ENCODE peak calls at places on chromosomes 7 and 10, in six cellular contexts. One of them, this sample, is unnamed.

GRCh38 chr7:71308105-71308504 is 176.2 kb downstream of the GALNT17 start:
- DNase-seq in mammary epithelial cell: no peak
- DNase-seq in activated CD8-positive, alpha-beta memory T cell treated with anti-CD3 and anti-CD28 coated beads for 48 hours: no peak
- DNase-seq in IMR-90: no peak
- DNase-seq in stimulated activated naive CD8-positive, alpha-beta T cell treated with anti-CD3 and anti-CD28 coated beads, Interleukin-15, Interleukin-2, amounts not matched to agents 100 U/mL and 50 U/mL, for 24 hours: no peak
- DNase-seq in colonic mucosa: no peak
- DNase-seq in this sample: no peak

GRCh38 chr7:148356303-148356702 is 234.3 kb upstream of the C7orf33 start:
- DNase-seq in mammary epithelial cell: no peak
- DNase-seq in colonic mucosa: no peak
- DNase-seq in activated CD8-positive, alpha-beta memory T cell treated with anti-CD3 and anti-CD28 coated beads for 48 hours: no peak
- DNase-seq in stimulated activated naive CD8-positive, alpha-beta T cell treated with anti-CD3 and anti-CD28 coated beads, Interleukin-15, Interleukin-2, amounts not matched to agents 100 U/mL and 50 U/mL, for 24 hours: no peak
- DNase-seq in IMR-90: no peak
- DNase-seq in this sample: no peak

GRCh38 chr10:44696496-44696895 is 214.6 kb upstream of the TMEM72 start:
- DNase-seq in IMR-90: peak
- DNase-seq in activated CD8-positive, alpha-beta memory T cell treated with anti-CD3 and anti-CD28 coated beads for 48 hours: no peak
- DNase-seq in mammary epithelial cell: no peak
- DNase-seq in stimulated activated naive CD8-positive, alpha-beta T cell treated with anti-CD3 and anti-CD28 coated beads, Interleukin-15, Interleukin-2, amounts not matched to agents 100 U/mL and 50 U/mL, for 24 hours: no peak
- DNase-seq in colonic mucosa: no peak
- DNase-seq in this sample: no peak

GRCh38 chr7:37182011-37182478 is 266.6 kb downstream of the ELMO1 start:
- DNase-seq in mammary epithelial cell: peak
- DNase-seq in activated CD8-positive, alpha-beta memory T cell treated with anti-CD3 and anti-CD28 coated beads for 48 hours: peak
- DNase-seq in IMR-90: peak
- DNase-seq in colonic mucosa: peak
- DNase-seq in stimulated activated naive CD8-positive, alpha-beta T cell treated with anti-CD3 and anti-CD28 coated beads, Interleukin-15, Interleukin-2, amounts not matched to agents 100 U/mL and 50 U/mL, for 24 hours: peak
- DNase-seq in this sample: peak

GRCh38 chr10:36779238-36779846 is 346.1 kb upstream of the ANKRD30A start:
- DNase-seq in stimulated activated naive CD8-positive, alpha-beta T cell treated with anti-CD3 and anti-CD28 coated beads, Interleukin-15, Interleukin-2, amounts not matched to agents 100 U/mL and 50 U/mL, for 24 hours: no peak
- DNase-seq in IMR-90: peak
- DNase-seq in mammary epithelial cell: peak
- DNase-seq in activated CD8-positive, alpha-beta memory T cell treated with anti-CD3 and anti-CD28 coated beads for 48 hours: no peak
- DNase-seq in colonic mucosa: no peak
- DNase-seq in this sample: peak

GRCh38 chr10:119375574-119376265 is 166.8 kb downstream of the RGS10 start:
- DNase-seq in stimulated activated naive CD8-positive, alpha-beta T cell treated with anti-CD3 and anti-CD28 coated beads, Interleukin-15, Interleukin-2, amounts not matched to agents 100 U/mL and 50 U/mL, for 24 hours: no peak
- DNase-seq in activated CD8-positive, alpha-beta memory T cell treated with anti-CD3 and anti-CD28 coated beads for 48 hours: no peak
- DNase-seq in mammary epithelial cell: no peak
- DNase-seq in colonic mucosa: no peak
- DNase-seq in IMR-90: peak
- DNase-seq in this sample: no peak

GRCh38 chr7:95104739-95105138 is 197.3 kb downstream of the PPP1R9A start:
- DNase-seq in activated CD8-positive, alpha-beta memory T cell treated with anti-CD3 and anti-CD28 coated beads for 48 hours: no peak
- DNase-seq in IMR-90: no peak
- DNase-seq in colonic mucosa: no peak
- DNase-seq in mammary epithelial cell: peak
- DNase-seq in stimulated activated naive CD8-positive, alpha-beta T cell treated with anti-CD3 and anti-CD28 coated beads, Interleukin-15, Interleukin-2, amounts not matched to agents 100 U/mL and 50 U/mL, for 24 hours: no peak
- DNase-seq in this sample: no peak

GRCh38 chr7:81111358-81111757 is 192.5 kb upstream of the SEMA3C start:
- DNase-seq in mammary epithelial cell: peak
- DNase-seq in IMR-90: peak
- DNase-seq in colonic mucosa: no peak
- DNase-seq in activated CD8-positive, alpha-beta memory T cell treated with anti-CD3 and anti-CD28 coated beads for 48 hours: no peak
- DNase-seq in stimulated activated naive CD8-positive, alpha-beta T cell treated with anti-CD3 and anti-CD28 coated beads, Interleukin-15, Interleukin-2, amounts not matched to agents 100 U/mL and 50 U/mL, for 24 hours: no peak
- DNase-seq in this sample: no peak

GRCh38 chr7:110839866-110840265 is 251.1 kb upstream of the LRRN3 start:
- DNase-seq in stimulated activated naive CD8-positive, alpha-beta T cell treated with anti-CD3 and anti-CD28 coated beads, Interleukin-15, Interleukin-2, amounts not matched to agents 100 U/mL and 50 U/mL, for 24 hours: no peak
- DNase-seq in mammary epithelial cell: peak
- DNase-seq in activated CD8-positive, alpha-beta memory T cell treated with anti-CD3 and anti-CD28 coated beads for 48 hours: no peak
- DNase-seq in colonic mucosa: no peak
- DNase-seq in IMR-90: peak
- DNase-seq in this sample: no peak

GRCh38 chr10:117137031-117137910 is 799 bp downstream of the VAX1 start:
- DNase-seq in stimulated activated naive CD8-positive, alpha-beta T cell treated with anti-CD3 and anti-CD28 coated beads, Interleukin-15, Interleukin-2, amounts not matched to agents 100 U/mL and 50 U/mL, for 24 hours: peak
- DNase-seq in IMR-90: no peak
- DNase-seq in mammary epithelial cell: peak
- DNase-seq in activated CD8-positive, alpha-beta memory T cell treated with anti-CD3 and anti-CD28 coated beads for 48 hours: no peak
- DNase-seq in colonic mucosa: no peak
- DNase-seq in this sample: no peak

GRCh38 chr7:20784311-20785210 is 2.1 kb downstream of the SP8 start:
- DNase-seq in stimulated activated naive CD8-positive, alpha-beta T cell treated with anti-CD3 and anti-CD28 coated beads, Interleukin-15, Interleukin-2, amounts not matched to agents 100 U/mL and 50 U/mL, for 24 hours: no peak
- DNase-seq in IMR-90: no peak
- DNase-seq in mammary epithelial cell: peak
- DNase-seq in activated CD8-positive, alpha-beta memory T cell treated with anti-CD3 and anti-CD28 coated beads for 48 hours: no peak
- DNase-seq in colonic mucosa: no peak
- DNase-seq in this sample: no peak

GRCh38 chr7:104111294-104111693 is 96.5 kb downstream of the ORC5 start:
- DNase-seq in IMR-90: no peak
- DNase-seq in activated CD8-positive, alpha-beta memory T cell treated with anti-CD3 and anti-CD28 coated beads for 48 hours: no peak
- DNase-seq in mammary epithelial cell: no peak
- DNase-seq in colonic mucosa: no peak
- DNase-seq in stimulated activated naive CD8-positive, alpha-beta T cell treated with anti-CD3 and anti-CD28 coated beads, Interleukin-15, Interleukin-2, amounts not matched to agents 100 U/mL and 50 U/mL, for 24 hours: no peak
- DNase-seq in this sample: no peak

GRCh38 chr10:99976886-99977391 is 32.8 kb downstream of the DNMBP start:
- DNase-seq in stimulated activated naive CD8-positive, alpha-beta T cell treated with anti-CD3 and anti-CD28 coated beads, Interleukin-15, Interleukin-2, amounts not matched to agents 100 U/mL and 50 U/mL, for 24 hours: no peak
- DNase-seq in colonic mucosa: no peak
- DNase-seq in IMR-90: peak
- DNase-seq in mammary epithelial cell: peak
- DNase-seq in activated CD8-positive, alpha-beta memory T cell treated with anti-CD3 and anti-CD28 coated beads for 48 hours: no peak
- DNase-seq in this sample: no peak

GRCh38 chr10:86363184-86363832 is 3.3 kb downstream of the GRID1 start:
- DNase-seq in stimulated activated naive CD8-positive, alpha-beta T cell treated with anti-CD3 and anti-CD28 coated beads, Interleukin-15, Interleukin-2, amounts not matched to agents 100 U/mL and 50 U/mL, for 24 hours: peak
- DNase-seq in activated CD8-positive, alpha-beta memory T cell treated with anti-CD3 and anti-CD28 coated beads for 48 hours: no peak
- DNase-seq in mammary epithelial cell: peak
- DNase-seq in IMR-90: no peak
- DNase-seq in colonic mucosa: no peak
- DNase-seq in this sample: peak

GRCh38 chr10:67520924-67521520 is 175.0 kb downstream of the CTNNA3 start:
- DNase-seq in activated CD8-positive, alpha-beta memory T cell treated with anti-CD3 and anti-CD28 coated beads for 48 hours: no peak
- DNase-seq in mammary epithelial cell: peak
- DNase-seq in IMR-90: peak
- DNase-seq in colonic mucosa: peak
- DNase-seq in stimulated activated naive CD8-positive, alpha-beta T cell treated with anti-CD3 and anti-CD28 coated beads, Interleukin-15, Interleukin-2, amounts not matched to agents 100 U/mL and 50 U/mL, for 24 hours: peak
- DNase-seq in this sample: no peak

GRCh38 chr10:58282615-58283014 is 13.7 kb downstream of the CISD1 start:
- DNase-seq in colonic mucosa: no peak
- DNase-seq in activated CD8-positive, alpha-beta memory T cell treated with anti-CD3 and anti-CD28 coated beads for 48 hours: no peak
- DNase-seq in stimulated activated naive CD8-positive, alpha-beta T cell treated with anti-CD3 and anti-CD28 coated beads, Interleukin-15, Interleukin-2, amounts not matched to agents 100 U/mL and 50 U/mL, for 24 hours: peak
- DNase-seq in mammary epithelial cell: no peak
- DNase-seq in IMR-90: no peak
- DNase-seq in this sample: no peak

GRCh38 chr10:58264780-58265179 is 2.9 kb downstream of the IPMK start:
- DNase-seq in activated CD8-positive, alpha-beta memory T cell treated with anti-CD3 and anti-CD28 coated beads for 48 hours: no peak
- DNase-seq in colonic mucosa: no peak
- DNase-seq in IMR-90: no peak
- DNase-seq in mammary epithelial cell: no peak
- DNase-seq in stimulated activated naive CD8-positive, alpha-beta T cell treated with anti-CD3 and anti-CD28 coated beads, Interleukin-15, Interleukin-2, amounts not matched to agents 100 U/mL and 50 U/mL, for 24 hours: no peak
- DNase-seq in this sample: no peak

GRCh38 chr7:100900978-100901377 is 5.3 kb upstream of the ACHE start:
- DNase-seq in activated CD8-positive, alpha-beta memory T cell treated with anti-CD3 and anti-CD28 coated beads for 48 hours: no peak
- DNase-seq in mammary epithelial cell: no peak
- DNase-seq in IMR-90: no peak
- DNase-seq in stimulated activated naive CD8-positive, alpha-beta T cell treated with anti-CD3 and anti-CD28 coated beads, Interleukin-15, Interleukin-2, amounts not matched to agents 100 U/mL and 50 U/mL, for 24 hours: no peak
- DNase-seq in colonic mucosa: no peak
- DNase-seq in this sample: no peak

GRCh38 chr7:114530074-114530611 is 115.5 kb downstream of the FOXP2 start:
- DNase-seq in IMR-90: peak
- DNase-seq in stimulated activated naive CD8-positive, alpha-beta T cell treated with anti-CD3 and anti-CD28 coated beads, Interleukin-15, Interleukin-2, amounts not matched to agents 100 U/mL and 50 U/mL, for 24 hours: no peak
- DNase-seq in activated CD8-positive, alpha-beta memory T cell treated with anti-CD3 and anti-CD28 coated beads for 48 hours: no peak
- DNase-seq in colonic mucosa: no peak
- DNase-seq in mammary epithelial cell: no peak
- DNase-seq in this sample: no peak

GRCh38 chr7:92058040-92058439 is 76.2 kb downstream of the CYP51A1 start:
- DNase-seq in activated CD8-positive, alpha-beta memory T cell treated with anti-CD3 and anti-CD28 coated beads for 48 hours: no peak
- DNase-seq in mammary epithelial cell: no peak
- DNase-seq in stimulated activated naive CD8-positive, alpha-beta T cell treated with anti-CD3 and anti-CD28 coated beads, Interleukin-15, Interleukin-2, amounts not matched to agents 100 U/mL and 50 U/mL, for 24 hours: no peak
- DNase-seq in IMR-90: no peak
- DNase-seq in colonic mucosa: no peak
- DNase-seq in this sample: no peak

GRCh38 chr10:122703483-122704448 is 4.1 kb upstream of the C10orf120 start:
- DNase-seq in stimulated activated naive CD8-positive, alpha-beta T cell treated with anti-CD3 and anti-CD28 coated beads, Interleukin-15, Interleukin-2, amounts not matched to agents 100 U/mL and 50 U/mL, for 24 hours: peak
- DNase-seq in colonic mucosa: peak
- DNase-seq in mammary epithelial cell: peak
- DNase-seq in IMR-90: peak
- DNase-seq in activated CD8-positive, alpha-beta memory T cell treated with anti-CD3 and anti-CD28 coated beads for 48 hours: peak
- DNase-seq in this sample: peak

GRCh38 chr7:40057292-40057691 is 77.1 kb downstream of the MPLKIP start:
- DNase-seq in mammary epithelial cell: peak
- DNase-seq in stimulated activated naive CD8-positive, alpha-beta T cell treated with anti-CD3 and anti-CD28 coated beads, Interleukin-15, Interleukin-2, amounts not matched to agents 100 U/mL and 50 U/mL, for 24 hours: no peak
- DNase-seq in colonic mucosa: peak
- DNase-seq in IMR-90: peak
- DNase-seq in activated CD8-positive, alpha-beta memory T cell treated with anti-CD3 and anti-CD28 coated beads for 48 hours: no peak
- DNase-seq in this sample: no peak

GRCh38 chr7:29467193-29467592 is 96.4 kb upstream of the PRR15 start:
- DNase-seq in mammary epithelial cell: no peak
- DNase-seq in colonic mucosa: peak
- DNase-seq in activated CD8-positive, alpha-beta memory T cell treated with anti-CD3 and anti-CD28 coated beads for 48 hours: no peak
- DNase-seq in stimulated activated naive CD8-positive, alpha-beta T cell treated with anti-CD3 and anti-CD28 coated beads, Interleukin-15, Interleukin-2, amounts not matched to agents 100 U/mL and 50 U/mL, for 24 hours: no peak
- DNase-seq in IMR-90: no peak
- DNase-seq in this sample: no peak

GRCh38 chr7:87345166-87345927 is at the start of gene CROT:
- DNase-seq in stimulated activated naive CD8-positive, alpha-beta T cell treated with anti-CD3 and anti-CD28 coated beads, Interleukin-15, Interleukin-2, amounts not matched to agents 100 U/mL and 50 U/mL, for 24 hours: peak
- DNase-seq in activated CD8-positive, alpha-beta memory T cell treated with anti-CD3 and anti-CD28 coated beads for 48 hours: peak
- DNase-seq in mammary epithelial cell: peak
- DNase-seq in colonic mucosa: peak
- DNase-seq in IMR-90: peak
- DNase-seq in this sample: peak

GRCh38 chr10:118246340-118247247 is 95.5 kb downstream of the FAM204A start:
- DNase-seq in stimulated activated naive CD8-positive, alpha-beta T cell treated with anti-CD3 and anti-CD28 coated beads, Interleukin-15, Interleukin-2, amounts not matched to agents 100 U/mL and 50 U/mL, for 24 hours: no peak
- DNase-seq in colonic mucosa: no peak
- DNase-seq in mammary epithelial cell: peak
- DNase-seq in IMR-90: no peak
- DNase-seq in activated CD8-positive, alpha-beta memory T cell treated with anti-CD3 and anti-CD28 coated beads for 48 hours: no peak
- DNase-seq in this sample: no peak

GRCh38 chr7:31027161-31027965 is 24.7 kb upstream of the ADCYAP1R1 start:
- DNase-seq in colonic mucosa: peak
- DNase-seq in activated CD8-positive, alpha-beta memory T cell treated with anti-CD3 and anti-CD28 coated beads for 48 hours: no peak
- DNase-seq in stimulated activated naive CD8-positive, alpha-beta T cell treated with anti-CD3 and anti-CD28 coated beads, Interleukin-15, Interleukin-2, amounts not matched to agents 100 U/mL and 50 U/mL, for 24 hours: peak
- DNase-seq in IMR-90: no peak
- DNase-seq in mammary epithelial cell: no peak
- DNase-seq in this sample: no peak

This sample was measured in progenitor cell of endocrine pancreas.